ENCODE peak calls at places on chromosomes 12 and 14, in four cellular contexts. E is psoas muscle, G is pancreas, B is heart right ventricle. C is an unnamed sample. For H3K9me3, the result is how much of the 10 kb centered on the place peaks cover.

GRCh38 chr12:107748472-107748871 is 12.5 kb downstream of the PRDM4 start:
- DNase-seq in E (no peak), G (no peak), B (no peak), C (no peak)

GRCh38 chr12:95982602-95983001 is 13.5 kb downstream of the HAL start:
- DNase-seq in E (no peak), G (no peak), B (no peak), C (no peak)

GRCh38 chr12:14846878-14847580 is 3.7 kb upstream of the ART4 start:
- DNase-seq in E (no peak), G (peak), B (no peak), C (no peak)

GRCh38 chr12:67241482-67241881 is 27.7 kb upstream of the CAND1 start:
- DNase-seq in E (no peak), G (no peak), B (no peak), C (no peak)

GRCh38 chr14:100012928-100013327 is 52.3 kb upstream of the EVL start:
- DNase-seq in E (no peak), G (no peak), B (no peak), C (no peak)

GRCh38 chr14:68807987-68808386 is 15.1 kb upstream of the ZFP36L1 start:
- DNase-seq in E (peak), G (peak), B (no peak), C (no peak)

GRCh38 chr12:107568718-107569117 is 116.9 kb upstream of the PWP1 start:
- DNase-seq in E (no peak), G (no peak), B (no peak), C (no peak)

GRCh38 chr14:66284346-66284745 is 201.8 kb upstream of the CCDC196 start:
- DNase-seq in E (no peak), G (no peak), B (no peak), C (no peak)

GRCh38 chr14:101132051-101132541 is 228.6 kb upstream of the RTL1 start:
- DNase-seq in E (peak), G (no peak), B (no peak), C (no peak)

GRCh38 chr12:105228494-105228893 is 7.5 kb downstream of the APPL2 start:
- DNase-seq in E (no peak), G (no peak), B (no peak), C (no peak)

GRCh38 chr14:56379956-56380355 is 199.6 kb upstream of the TMEM260 start:
- DNase-seq in E (no peak), G (no peak), B (no peak), C (no peak)

GRCh38 chr12:84599539-84599938 is 313.1 kb downstream of the SLC6A15 start:
- DNase-seq in E (no peak), G (no peak), B (no peak), C (no peak)

GRCh38 chr12:3820122-3820521 is 53.1 kb downstream of the PARP11 start:
- DNase-seq in E (no peak), G (no peak), B (no peak), C (no peak)

GRCh38 chr12:59036341-59036740 is 116.0 kb upstream of the LRIG3 start:
- DNase-seq in E (no peak), G (no peak), B (no peak), C (no peak)

GRCh38 chr12:89245090-89245489 is 107.2 kb downstream of the DUSP6 start:
- DNase-seq in E (no peak), G (no peak), B (no peak), C (no peak)

GRCh38 chr12:5954661-5955060 is 9.6 kb upstream of the ANO2 start:
- DNase-seq in E (no peak), G (no peak), B (no peak), C (no peak)

GRCh38 chr12:34404377-34405285 is 382.3 kb downstream of the ALG10 start:
- DNase-seq in E (peak), G (no peak), B (peak), C (no peak)
- H3K9me3 ChIP-seq in E (under half), G (under half), B (under half), C (under half)

GRCh38 chr14:33475623-33476022 is 475.3 kb downstream of the EGLN3 start:
- DNase-seq in E (no peak), G (no peak), B (no peak), C (no peak)
- H3K27ac ChIP-seq in E (no peak), G (no peak), B (no peak), C (no peak)

DNA sequence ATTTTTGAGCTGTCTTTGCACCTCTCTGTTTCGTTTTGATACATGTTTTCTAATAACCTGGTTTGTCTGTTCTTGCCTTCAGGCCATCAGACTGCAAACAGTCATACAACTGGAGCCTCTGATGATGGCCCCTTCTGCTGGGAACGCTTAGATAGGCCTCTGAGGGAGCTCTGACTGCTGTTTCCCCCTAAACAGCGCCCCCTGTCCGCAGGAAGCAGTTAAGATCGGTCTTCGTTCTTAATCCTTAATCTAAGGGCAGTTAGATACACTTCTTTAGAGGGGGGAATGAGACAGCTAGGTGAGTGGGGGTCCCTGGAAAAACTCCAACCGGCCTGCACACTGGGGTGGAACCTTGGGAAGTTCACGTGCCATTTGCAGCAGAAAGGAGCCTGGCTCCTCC is 1338.8 kb upstream of the SEL1L start:
- DNase-seq in E (no peak), G (no peak), B (no peak), C (no peak)
- H3K9me3 ChIP-seq in E (under half), G (under half), B (under half), C (under half)

GRCh38 chr12:91877022-91877421 is 268.6 kb downstream of the BTG1 start:
- DNase-seq in E (no peak), G (no peak), B (no peak), C (no peak)
- H3K27ac ChIP-seq in E (no peak), G (peak), B (peak), C (no peak)

GRCh38 chr12:131375261-131375971 is 335.5 kb upstream of the SFSWAP start:
- DNase-seq in E (no peak), G (no peak), B (no peak), C (no peak)
- H3K9me3 ChIP-seq in E (under half), G (under half), B (under half), C (under half)